ENCODE peak calls at places on chromosomes 1 and 21, in six cellular contexts. One of them, this sample, is unnamed.

GRCh38 chr1:154264454-154264853 is 8.0 kb upstream of the HAX1 start:
- DNase-seq in HepG2: no peak
- DNase-seq in esophagus muscularis mucosa: no peak
- DNase-seq in A549: no peak
- DNase-seq in tibial nerve: no peak
- DNase-seq in suprapubic skin: no peak
- DNase-seq in this sample: no peak

GRCh38 chr1:205191127-205191577 is 20.4 kb downstream of the DSTYK start:
- DNase-seq in HepG2: peak; percentile 73
- DNase-seq in esophagus muscularis mucosa: no peak
- DNase-seq in A549: no peak
- DNase-seq in tibial nerve: no peak
- DNase-seq in suprapubic skin: no peak
- DNase-seq in this sample: no peak

GRCh38 chr1:14095001-14095400 is 395.0 kb downstream of the PRDM2 start:
- DNase-seq in HepG2: no peak
- DNase-seq in esophagus muscularis mucosa: peak; percentile 42
- DNase-seq in A549: no peak
- DNase-seq in tibial nerve: no peak
- DNase-seq in suprapubic skin: no peak
- DNase-seq in this sample: no peak

GRCh38 chr1:209618291-209618690 is 33.9 kb downstream of the LAMB3 start:
- DNase-seq in HepG2: no peak
- DNase-seq in esophagus muscularis mucosa: no peak
- DNase-seq in A549: no peak
- DNase-seq in tibial nerve: no peak
- DNase-seq in suprapubic skin: no peak
- DNase-seq in this sample: no peak

GRCh38 chr1:219782311-219782710 is 146.0 kb downstream of the SLC30A10 start:
- DNase-seq in HepG2: no peak
- DNase-seq in esophagus muscularis mucosa: peak; percentile 77
- DNase-seq in A549: no peak
- DNase-seq in tibial nerve: no peak
- DNase-seq in suprapubic skin: no peak
- DNase-seq in this sample: no peak

GRCh38 chr1:29475256-29475800 is 239.0 kb downstream of the PTPRU start:
- DNase-seq in HepG2: no peak
- DNase-seq in esophagus muscularis mucosa: no peak
- DNase-seq in A549: no peak
- DNase-seq in tibial nerve: no peak
- DNase-seq in suprapubic skin: no peak
- DNase-seq in this sample: no peak

GRCh38 chr1:157112186-157112867 is 12.7 kb upstream of the ETV3L start:
- DNase-seq in HepG2: no peak
- DNase-seq in esophagus muscularis mucosa: no peak
- DNase-seq in A549: no peak
- DNase-seq in tibial nerve: no peak
- DNase-seq in suprapubic skin: no peak
- DNase-seq in this sample: no peak

GRCh38 chr1:245878585-245878984 is 628.5 kb downstream of the SMYD3 start:
- DNase-seq in HepG2: no peak
- DNase-seq in esophagus muscularis mucosa: no peak
- DNase-seq in A549: no peak
- DNase-seq in tibial nerve: no peak
- DNase-seq in suprapubic skin: no peak
- DNase-seq in this sample: no peak

GRCh38 chr21:29105218-29105617 is 25.2 kb upstream of the MAP3K7CL start:
- DNase-seq in HepG2: peak; percentile 8
- DNase-seq in esophagus muscularis mucosa: no peak
- DNase-seq in A549: no peak
- DNase-seq in tibial nerve: no peak
- DNase-seq in suprapubic skin: no peak
- DNase-seq in this sample: no peak

GRCh38 chr1:221347706-221348105 is 394.2 kb downstream of the DUSP10 start:
- DNase-seq in HepG2: peak; percentile 1
- DNase-seq in esophagus muscularis mucosa: no peak
- DNase-seq in A549: no peak
- DNase-seq in tibial nerve: no peak
- DNase-seq in suprapubic skin: no peak
- DNase-seq in this sample: no peak

GRCh38 chr1:39409055-39409816 is 82.2 kb upstream of the BMP8A start:
- DNase-seq in HepG2: peak; percentile 72
- DNase-seq in esophagus muscularis mucosa: no peak
- DNase-seq in A549: peak; percentile 21
- DNase-seq in tibial nerve: peak; percentile 57
- DNase-seq in suprapubic skin: peak; percentile 80
- DNase-seq in this sample: peak; percentile 34

GRCh38 chr1:238499036-238499435 is 608.3 kb upstream of the ZP4 start:
- DNase-seq in HepG2: no peak
- DNase-seq in esophagus muscularis mucosa: no peak
- DNase-seq in A549: no peak
- DNase-seq in tibial nerve: no peak
- DNase-seq in suprapubic skin: no peak
- DNase-seq in this sample: no peak

GRCh38 chr1:20472860-20473711 is 12.9 kb downstream of the CAMK2N1 start:
- DNase-seq in HepG2: no peak
- DNase-seq in esophagus muscularis mucosa: no peak
- DNase-seq in A549: peak; percentile 87
- DNase-seq in tibial nerve: no peak
- DNase-seq in suprapubic skin: no peak
- DNase-seq in this sample: peak; percentile 56

GRCh38 chr1:219266524-219266923 is 92.8 kb downstream of the LYPLAL1 start:
- DNase-seq in HepG2: no peak
- DNase-seq in esophagus muscularis mucosa: no peak
- DNase-seq in A549: no peak
- DNase-seq in tibial nerve: no peak
- DNase-seq in suprapubic skin: no peak
- DNase-seq in this sample: no peak

GRCh38 chr1:247441621-247442020 is 16.3 kb downstream of the OR2B11 start:
- DNase-seq in HepG2: no peak
- DNase-seq in esophagus muscularis mucosa: no peak
- DNase-seq in A549: no peak
- DNase-seq in tibial nerve: no peak
- DNase-seq in suprapubic skin: no peak
- DNase-seq in this sample: no peak

GRCh38 chr1:187920976-187921375 is 1092.2 kb downstream of the PLA2G4A start:
- DNase-seq in HepG2: no peak
- DNase-seq in esophagus muscularis mucosa: no peak
- DNase-seq in A549: no peak
- DNase-seq in tibial nerve: no peak
- DNase-seq in suprapubic skin: no peak
- DNase-seq in this sample: no peak

GRCh38 chr1:222306512-222306911 is 241.4 kb downstream of the HHIPL2 start:
- DNase-seq in HepG2: no peak
- DNase-seq in esophagus muscularis mucosa: no peak
- DNase-seq in A549: no peak
- DNase-seq in tibial nerve: no peak
- DNase-seq in suprapubic skin: no peak
- DNase-seq in this sample: no peak

GRCh38 chr1:90405726-90406125 is 311.4 kb downstream of the BARHL2 start:
- DNase-seq in HepG2: no peak
- DNase-seq in esophagus muscularis mucosa: no peak
- DNase-seq in A549: no peak
- DNase-seq in tibial nerve: no peak
- DNase-seq in suprapubic skin: no peak
- DNase-seq in this sample: no peak

DNA sequence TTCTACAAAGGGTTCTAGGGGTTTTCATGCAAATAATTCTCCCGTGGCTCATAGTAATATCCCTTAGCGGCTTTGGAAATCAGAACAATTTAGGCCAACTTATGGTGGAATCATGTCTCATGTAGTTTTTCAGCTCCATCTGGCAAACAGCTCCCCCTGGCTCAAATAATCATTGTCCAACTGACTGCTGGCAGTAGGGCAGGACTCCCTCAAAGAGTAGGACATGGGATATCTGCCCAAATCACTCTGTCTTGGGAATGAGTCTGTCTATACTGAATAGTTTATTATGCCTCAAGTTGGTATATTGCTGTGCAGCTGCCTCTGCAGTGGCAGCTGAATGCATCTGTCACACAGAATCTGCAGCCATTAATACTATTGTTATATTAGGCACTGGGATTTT is 255.7 kb downstream of the COL11A1 start:
- DNase-seq in HepG2: no peak
- DNase-seq in esophagus muscularis mucosa: no peak
- DNase-seq in A549: no peak
- DNase-seq in tibial nerve: no peak
- DNase-seq in suprapubic skin: no peak
- DNase-seq in this sample: no peak
- TF ChIP-seq CTCF in HepG2: no peak
- TF ChIP-seq CTCF in esophagus muscularis mucosa: no peak
- TF ChIP-seq CTCF in A549: no peak
- TF ChIP-seq CTCF in tibial nerve: no peak
- TF ChIP-seq CTCF in suprapubic skin: no peak
- TF ChIP-seq CTCF in this sample: no peak

GRCh38 chr1:6261615-6261995 is 707 bp upstream of the GPR153 start:
- DNase-seq in HepG2: no peak
- DNase-seq in esophagus muscularis mucosa: no peak
- DNase-seq in A549: no peak
- DNase-seq in tibial nerve: no peak
- DNase-seq in suprapubic skin: no peak
- DNase-seq in this sample: no peak
- H3K4me3 ChIP-seq in HepG2: peak overlapping the region; percentile 45
- H3K4me3 ChIP-seq in esophagus muscularis mucosa: peak overlapping the region; percentile 64
- H3K4me3 ChIP-seq in A549: peak overlapping the region; percentile 57
- H3K4me3 ChIP-seq in tibial nerve: peak overlapping the region; percentile 51
- H3K4me3 ChIP-seq in suprapubic skin: peak overlapping the region; percentile 88
- H3K4me3 ChIP-seq in this sample: no peak overlapping the region

DNA sequence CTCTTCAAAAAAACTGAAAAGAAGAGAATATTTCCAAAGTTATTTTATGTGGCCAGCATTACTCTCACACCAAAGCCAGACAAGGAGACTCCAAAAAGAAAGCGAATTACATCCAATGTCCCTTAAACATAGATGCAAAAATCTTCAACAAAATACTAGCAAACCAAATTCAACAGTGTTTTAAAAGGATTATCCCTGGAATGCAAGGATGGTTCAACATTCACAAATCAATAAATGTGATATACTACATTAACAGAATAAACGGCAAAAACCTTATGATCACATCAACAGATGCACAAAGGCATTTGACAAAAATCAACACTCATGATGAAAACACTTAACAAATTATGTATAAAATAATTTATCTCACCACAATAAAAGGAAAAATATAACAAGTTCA is 207.8 kb downstream of the DENND1B start:
- DNase-seq in HepG2: no peak
- DNase-seq in esophagus muscularis mucosa: no peak
- DNase-seq in A549: no peak
- DNase-seq in tibial nerve: no peak
- DNase-seq in suprapubic skin: no peak
- DNase-seq in this sample: no peak
- TF ChIP-seq EP300 in HepG2: no peak
- TF ChIP-seq EP300 in esophagus muscularis mucosa: no peak
- TF ChIP-seq EP300 in A549: no peak
- TF ChIP-seq EP300 in tibial nerve: no peak
- TF ChIP-seq EP300 in suprapubic skin: no peak
- TF ChIP-seq EP300 in this sample: no peak

DNA sequence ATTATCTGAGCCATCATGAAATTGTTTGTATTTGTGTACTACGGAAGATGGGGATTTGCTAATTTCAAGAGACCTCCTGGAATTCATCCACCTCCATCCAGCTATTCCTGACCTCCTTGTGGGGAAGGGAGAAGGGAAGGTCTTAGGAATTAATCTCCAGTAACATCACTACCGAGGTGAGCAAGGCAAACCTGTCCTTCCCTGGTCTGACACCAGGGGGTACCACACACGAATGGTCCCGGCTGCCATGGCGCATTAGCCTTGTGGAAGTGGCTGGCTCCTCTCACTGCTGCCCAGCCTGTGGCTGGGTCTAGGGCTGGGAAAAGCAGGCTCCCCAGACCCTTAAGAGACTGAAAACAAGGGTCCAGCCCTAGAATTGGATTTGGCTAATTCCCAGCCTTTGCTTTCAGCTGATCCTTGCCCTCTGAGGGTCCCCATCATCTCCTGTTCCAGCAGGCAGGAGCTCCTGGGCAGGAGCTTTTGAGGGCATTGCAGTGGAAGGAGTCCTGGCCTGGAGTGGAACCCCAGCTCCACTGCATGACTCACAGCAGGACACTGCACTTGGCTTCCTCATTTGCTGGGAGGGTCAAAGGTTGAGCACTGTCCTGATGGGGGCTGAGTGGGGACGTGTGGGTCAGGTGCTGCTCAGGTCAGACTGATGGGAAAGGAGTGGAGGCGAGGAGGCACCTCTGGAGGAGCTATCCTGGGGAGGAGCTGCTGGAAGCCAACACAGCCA is 34.8 kb downstream of the RIMS3 start:
- DNase-seq in HepG2: peak; percentile 41
- DNase-seq in esophagus muscularis mucosa: no peak
- DNase-seq in A549: peak; percentile 33
- DNase-seq in tibial nerve: no peak
- DNase-seq in suprapubic skin: no peak
- DNase-seq in this sample: no peak
- TF ChIP-seq CTCF in HepG2: peak; percentile 79
- TF ChIP-seq CTCF in esophagus muscularis mucosa: peak; percentile 40
- TF ChIP-seq CTCF in A549: peak; percentile 24
- TF ChIP-seq CTCF in tibial nerve: no peak
- TF ChIP-seq CTCF in suprapubic skin: peak; percentile 4
- TF ChIP-seq CTCF in this sample: no peak

GRCh38 chr1:23421752-23422312 is 2.7 kb downstream of the TCEA3 start:
- DNase-seq in HepG2: peak; percentile 51
- DNase-seq in esophagus muscularis mucosa: no peak
- DNase-seq in A549: no peak
- DNase-seq in tibial nerve: peak; percentile 37
- DNase-seq in suprapubic skin: no peak
- DNase-seq in this sample: peak; percentile 42
- H3K4me3 ChIP-seq in HepG2: no peak overlapping the region
- H3K4me3 ChIP-seq in esophagus muscularis mucosa: peak overlapping the region; percentile 21
- H3K4me3 ChIP-seq in A549: no peak overlapping the region
- H3K4me3 ChIP-seq in tibial nerve: no peak overlapping the region
- H3K4me3 ChIP-seq in suprapubic skin: peak overlapping the region; percentile 17
- H3K4me3 ChIP-seq in this sample: no peak overlapping the region

GRCh38 chr1:184535191-184535970 is 148.6 kb downstream of the C1orf21 start:
- DNase-seq in HepG2: no peak
- DNase-seq in esophagus muscularis mucosa: no peak
- DNase-seq in A549: no peak
- DNase-seq in tibial nerve: no peak
- DNase-seq in suprapubic skin: no peak
- DNase-seq in this sample: no peak
- TF ChIP-seq EP300 in HepG2: no peak
- TF ChIP-seq EP300 in esophagus muscularis mucosa: no peak
- TF ChIP-seq EP300 in A549: no peak
- TF ChIP-seq EP300 in tibial nerve: peak; percentile 97
- TF ChIP-seq EP300 in suprapubic skin: no peak
- TF ChIP-seq EP300 in this sample: peak; percentile 49

DNA sequence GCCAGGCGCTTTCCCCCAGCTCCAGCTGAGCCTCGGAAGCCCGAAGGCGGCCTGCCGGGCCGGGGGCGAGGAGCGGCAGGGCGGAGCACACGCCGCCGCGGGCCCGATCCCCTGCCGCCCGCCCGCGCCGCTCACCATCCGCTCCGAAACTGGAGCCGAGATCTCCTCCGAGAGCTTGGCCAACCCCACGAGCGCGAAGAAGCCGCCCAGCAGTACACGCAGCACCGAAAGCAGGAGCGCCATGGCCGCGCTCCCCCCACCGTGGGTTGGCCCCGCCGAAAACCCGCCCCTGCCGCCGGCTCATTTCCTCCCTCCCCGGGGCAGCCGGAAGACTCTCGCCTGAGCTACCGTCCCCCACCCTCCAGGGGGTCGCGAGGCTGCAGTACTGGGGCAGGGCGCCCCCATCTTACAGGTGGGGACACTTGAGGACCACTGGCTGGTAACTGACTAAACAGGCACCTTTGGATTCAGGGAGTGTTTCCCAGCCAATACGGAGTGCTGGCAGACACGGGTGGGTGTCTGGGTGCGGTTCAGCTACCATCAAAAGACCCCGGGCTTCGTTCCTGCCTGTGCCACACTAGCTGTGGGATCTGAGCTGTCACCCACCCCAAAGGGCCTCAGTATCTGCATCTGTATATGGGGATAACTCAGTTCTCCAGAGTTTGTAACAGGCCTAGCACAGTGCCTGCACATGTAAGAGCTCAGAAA is at the start of gene TMEM35B:
- DNase-seq in HepG2: peak; percentile 13
- DNase-seq in esophagus muscularis mucosa: no peak
- DNase-seq in A549: peak; percentile 33
- DNase-seq in tibial nerve: peak; percentile 56
- DNase-seq in suprapubic skin: peak; percentile 78
- DNase-seq in this sample: peak; percentile 78
- TF ChIP-seq CTCF in HepG2: peak; percentile 49
- TF ChIP-seq CTCF in esophagus muscularis mucosa: no peak
- TF ChIP-seq CTCF in A549: no peak
- TF ChIP-seq CTCF in tibial nerve: no peak
- TF ChIP-seq CTCF in suprapubic skin: no peak
- TF ChIP-seq CTCF in this sample: peak; percentile 21

This sample was measured in transverse colon.